ENCODE peak calls at places on chromosomes 4 and X, in four cellular contexts. R is heart right ventricle, C is body of pancreas, D is kidney. B is an unnamed sample.
A peak's percentile ranks its signal among the peaks of the same experiment; 100 is the strongest.

GRCh38 chr4:8303485-8304281 is 34.1 kb downstream of the HTRA3 start:
- DNase-seq in C (peak; percentile 5), D (no peak), R (no peak), B (no peak)

GRCh38 chrX:15929231-15929630 is 74.6 kb upstream of the AP1S2 start:
- DNase-seq in C (no peak), R (no peak), D (no peak), B (no peak)

GRCh38 chr4:829761-830655 is 4.1 kb upstream of the CPLX1 start:
- DNase-seq in C (peak; percentile 11), R (no peak), D (peak; percentile 66), B (no peak)

GRCh38 chr4:107719211-107719926 is 665 bp downstream of the PAPSS1 start:
- DNase-seq in D (no peak), R (no peak), C (no peak), B (peak; percentile 57)

GRCh38 chr4:180009316-180009715 is 2233.9 kb upstream of the TENM3 start:
- DNase-seq in C (no peak), R (no peak), D (no peak), B (no peak)

GRCh38 chrX:46737041-46737440 is 21.9 kb downstream of the SLC9A7 start:
- DNase-seq in C (no peak), D (no peak), R (no peak), B (no peak)

GRCh38 chr4:137310156-137310555 is 222.1 kb downstream of the PCDH18 start:
- DNase-seq in R (no peak), C (no peak), D (no peak), B (no peak)

GRCh38 chr4:55618546-55619143 is 17.5 kb downstream of the NMU start:
- DNase-seq in R (no peak), C (no peak), D (no peak), B (no peak)

GRCh38 chrX:30876367-30876766 is 12.7 kb downstream of the TAB3 start:
- DNase-seq in C (no peak), R (no peak), D (peak; percentile 55), B (peak; percentile 31)

GRCh38 chr4:114386637-114387233 is 211.9 kb upstream of the UGT8 start:
- DNase-seq in R (no peak), C (no peak), D (no peak), B (no peak)

GRCh38 chr4:130306566-130306965 is 1210.6 kb downstream of the C4orf33 start:
- DNase-seq in R (no peak), C (no peak), D (no peak), B (no peak)
- TF ChIP-seq CTCF in R (no peak), C (no peak), D (no peak), B (no peak)

DNA sequence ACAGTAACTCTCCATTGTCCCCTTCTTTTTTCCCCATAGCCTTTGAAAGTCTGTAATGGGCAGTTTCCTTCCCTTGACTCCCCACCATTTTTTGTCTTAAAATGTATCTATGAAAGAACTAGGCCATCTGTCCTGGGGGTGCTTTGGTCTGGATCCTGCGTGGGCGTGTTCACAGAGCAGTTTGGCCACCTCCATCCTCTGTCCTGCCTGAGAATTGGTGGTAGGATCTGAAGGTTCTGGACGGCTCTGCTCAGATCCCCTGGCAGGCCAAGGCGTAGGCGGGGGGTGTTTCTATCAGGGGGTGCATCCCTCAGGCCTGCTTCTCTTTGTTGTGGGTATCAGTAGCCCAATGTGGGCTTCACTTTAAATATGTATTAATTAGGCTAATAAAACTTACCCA is 107.1 kb downstream of the FAM193A start:
- DNase-seq in D (no peak), R (no peak), C (no peak), B (no peak)
- H3K36me3 ChIP-seq in D (peaks cover 46% of the 10 kb centered on the region), R (peaks cover 98% of the 10 kb centered on the region), C (no peaks in the 10 kb centered on the region), B (peaks cover 25% of the 10 kb centered on the region)

GRCh38 chr4:139763205-139763604 is 97.6 kb downstream of the MGST2 start:
- DNase-seq in D (no peak), R (no peak), C (no peak), B (no peak)
- H3K4me3 ChIP-seq in D (peak overlapping the region; percentile 9), R (peak overlapping the region; percentile 39), C (no peak overlapping the region), B (no peak overlapping the region)

GRCh38 chr4:78059938-78060337 is 2.8 kb downstream of the FRAS1 start:
- DNase-seq in D (no peak), R (no peak), C (no peak), B (no peak)
- TF ChIP-seq CTCF in D (no peak), R (no peak), C (no peak), B (no peak)

GRCh38 chrX:2862404-2862803 is 33.7 kb downstream of the GYG2 start:
- DNase-seq in D (no peak), R (no peak), C (no peak), B (no peak)
- H3K36me3 ChIP-seq in D (no peaks in the 10 kb centered on the region), R (no peaks in the 10 kb centered on the region), C (no peaks in the 10 kb centered on the region), B (no peaks in the 10 kb centered on the region)

DNA sequence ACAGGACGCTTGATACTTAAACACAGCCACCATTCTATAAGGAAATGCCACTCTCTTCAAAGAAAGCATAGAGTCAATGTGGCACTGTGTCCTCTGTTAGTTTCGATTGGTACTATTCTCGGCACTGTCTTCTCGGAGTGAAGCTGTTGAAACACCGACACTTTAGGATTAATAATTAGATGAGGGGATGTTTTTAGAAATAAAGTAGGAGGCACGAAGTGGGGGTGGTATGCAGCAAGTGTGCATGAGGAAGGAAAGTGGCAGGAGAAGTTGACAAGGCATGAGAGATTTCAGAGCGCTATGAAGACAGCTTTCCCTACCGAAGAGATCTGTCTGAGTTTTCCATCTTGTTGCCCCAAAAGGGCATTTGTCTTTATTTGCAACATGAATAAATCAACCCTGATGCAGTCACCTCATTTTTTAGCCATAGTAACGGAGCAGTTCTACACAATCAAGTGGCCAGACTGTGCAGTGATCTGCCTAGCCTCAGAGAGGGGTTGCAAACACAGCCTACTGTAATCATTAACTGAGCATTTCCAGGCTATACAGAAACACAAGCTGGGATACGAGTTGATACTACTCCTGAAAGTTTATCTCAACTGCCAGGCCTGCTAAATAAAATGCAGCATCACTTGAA is 8.3 kb downstream of the GPRIN3 start:
- DNase-seq in D (no peak), R (no peak), C (peak; percentile 28), B (no peak)
- H3K4me3 ChIP-seq in D (peak overlapping the region; percentile 84), R (peak overlapping the region; percentile 36), C (peak overlapping the region; percentile 24), B (no peak overlapping the region)